ENCODE peak calls at places on chromosomes 16 and 17, in four cellular contexts. Y, E, L and T are unnamed samples.

GRCh38 chr17:38867179-38867994 is 2.5 kb upstream of the LASP1 start:
- DNase-seq in Y (no peak), E (no peak), L (peak; percentile 77), T (no peak)

GRCh38 chr17:50618941-50619340 is 15.7 kb upstream of the ABCC3 start:
- DNase-seq in Y (no peak), E (no peak), L (no peak), T (no peak)

GRCh38 chr17:79844869-79845600 is 5.8 kb upstream of the CBX4 start:
- DNase-seq in Y (no peak), E (no peak), L (peak; percentile 74), T (peak; percentile 85)

GRCh38 chr17:48374650-48375230 is 55.3 kb downstream of the SKAP1 start:
- DNase-seq in Y (no peak), E (peak; percentile 63), L (peak; percentile 49), T (peak; percentile 72)

GRCh38 chr17:62727916-62728672 is 80.0 kb downstream of the MARCHF10 start:
- DNase-seq in Y (no peak), E (no peak), L (no peak), T (no peak)

GRCh38 chr17:6286239-6286638 is 148.7 kb downstream of the AIPL1 start:
- DNase-seq in Y (no peak), E (peak; percentile 40), L (peak; percentile 4), T (peak; percentile 34)

GRCh38 chr17:75260679-75261335 is 599 bp downstream of the GGA3 start:
- DNase-seq in Y (no peak), E (no peak), L (no peak), T (no peak)

GRCh38 chr17:36183001-36183810 is 6.8 kb upstream of the TBC1D3B start:
- DNase-seq in Y (no peak), E (peak; percentile 39), L (peak; percentile 37), T (peak; percentile 33)

GRCh38 chr16:1654505-1655268 is 23.4 kb upstream of the JPT2 start:
- DNase-seq in Y (no peak), E (no peak), L (no peak), T (no peak)

GRCh38 chr16:67943619-67944503 is at the start of gene LCAT:
- DNase-seq in Y (no peak), E (no peak), L (peak; percentile 78), T (peak; percentile 66)

GRCh38 chr17:52048503-52048902 is 110.0 kb downstream of the CA10 start:
- DNase-seq in Y (no peak), E (no peak), L (no peak), T (no peak)

GRCh38 chr17:44971776-44972483 is 3.8 kb upstream of the C1QL1 start:
- DNase-seq in Y (no peak), E (no peak), L (no peak), T (no peak)

GRCh38 chr16:23466162-23466885 is 13.3 kb upstream of the COG7 start:
- DNase-seq in Y (peak; percentile 87), E (no peak), L (no peak), T (no peak)

GRCh38 chr16:51542856-51543510 is 391.9 kb upstream of the SALL1 start:
- DNase-seq in Y (no peak), E (no peak), L (no peak), T (no peak)

GRCh38 chr16:84548971-84549844 is 44.7 kb upstream of the MEAK7 start:
- DNase-seq in Y (no peak), E (no peak), L (no peak), T (no peak)

GRCh38 chr17:5817475-5818395 is 233.4 kb upstream of the NLRP1 start:
- DNase-seq in Y (no peak), E (no peak), L (no peak), T (no peak)

GRCh38 chr17:767076-767475 is 15.0 kb downstream of the GLOD4 start:
- DNase-seq in Y (no peak), E (no peak), L (no peak), T (no peak)

GRCh38 chr17:35666967-35667552 is 64.4 kb upstream of the RASL10B start:
- DNase-seq in Y (no peak), E (no peak), L (peak; percentile 3), T (no peak)

GRCh38 chr17:79082311-79083190 is 7.9 kb downstream of the ENGASE start:
- DNase-seq in Y (no peak), E (peak; percentile 22), L (peak; percentile 27), T (peak; percentile 84)

GRCh38 chr17:44887016-44887415 is 12.2 kb downstream of the EFTUD2 start:
- DNase-seq in Y (no peak), E (no peak), L (no peak), T (no peak)

GRCh38 chr17:50346313-50347086 is 574 bp downstream of the XYLT2 start:
- DNase-seq in Y (no peak), E (no peak), L (no peak), T (peak; percentile 63)

GRCh38 chr17:17506893-17507464 is 10.8 kb upstream of the RASD1 start:
- DNase-seq in Y (no peak), E (no peak), L (no peak), T (no peak)

GRCh38 chr17:37816951-37817350 is 72.1 kb upstream of the HNF1B start:
- DNase-seq in Y (no peak), E (no peak), L (no peak), T (no peak)

GRCh38 chr16:7350801-7351200 is 18.2 kb downstream of the RBFOX1 start:
- DNase-seq in Y (no peak), E (no peak), L (no peak), T (no peak)

GRCh38 chr17:19388791-19389190 is 1.8 kb upstream of the MFAP4 start:
- DNase-seq in Y (no peak), E (no peak), L (no peak), T (no peak)

GRCh38 chr17:4272213-4272975 is 8.6 kb upstream of the ANKFY1 start:
- DNase-seq in Y (no peak), E (no peak), L (no peak), T (no peak)

GRCh38 chr16:87802670-87803069 is 36.9 kb upstream of the KLHDC4 start:
- DNase-seq in Y (no peak), E (no peak), L (no peak), T (no peak)

GRCh38 chr16:79612207-79612606 is 11.7 kb upstream of the MAF start:
- DNase-seq in Y (no peak), E (no peak), L (no peak), T (no peak)

DNA sequence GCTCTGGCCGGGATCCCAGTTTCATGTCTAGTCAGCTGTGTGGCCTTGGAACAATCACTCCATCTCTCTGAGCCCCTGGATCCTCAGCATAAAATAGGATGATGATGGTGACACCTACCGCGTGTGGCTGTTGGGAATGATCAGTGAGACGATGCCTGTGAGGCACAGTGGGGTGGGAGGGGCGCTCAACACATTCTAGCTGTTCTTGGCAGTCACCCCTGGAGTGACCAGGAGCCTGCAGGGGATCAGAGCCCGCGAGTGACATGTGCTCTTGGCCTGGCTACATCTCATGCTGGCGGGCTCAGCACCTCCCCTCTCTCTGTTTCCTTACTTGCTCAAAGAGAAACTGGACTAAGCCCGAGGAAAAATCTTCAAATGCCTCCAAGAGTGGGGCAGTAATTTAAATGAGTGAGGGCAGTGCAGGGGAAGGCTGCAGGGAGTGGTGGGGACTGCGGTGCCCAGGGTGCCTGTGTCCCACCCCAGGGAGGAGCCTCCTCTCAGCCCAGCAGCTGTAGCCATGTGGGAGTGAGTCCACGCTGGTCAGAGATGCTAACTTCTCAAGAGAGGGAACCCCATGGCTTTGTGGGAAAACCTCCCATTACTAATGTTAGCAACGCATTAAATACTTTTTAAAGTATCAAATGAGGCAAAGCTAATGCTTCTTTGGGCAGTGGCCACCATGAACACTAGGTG is 23.1 kb upstream of the DOK4 start:
- DNase-seq in Y (no peak), E (no peak), L (no peak), T (no peak)
- TF ChIP-seq TCF7L2 in Y (no peak), E (no peak), L (no peak), T (no peak)

DNA sequence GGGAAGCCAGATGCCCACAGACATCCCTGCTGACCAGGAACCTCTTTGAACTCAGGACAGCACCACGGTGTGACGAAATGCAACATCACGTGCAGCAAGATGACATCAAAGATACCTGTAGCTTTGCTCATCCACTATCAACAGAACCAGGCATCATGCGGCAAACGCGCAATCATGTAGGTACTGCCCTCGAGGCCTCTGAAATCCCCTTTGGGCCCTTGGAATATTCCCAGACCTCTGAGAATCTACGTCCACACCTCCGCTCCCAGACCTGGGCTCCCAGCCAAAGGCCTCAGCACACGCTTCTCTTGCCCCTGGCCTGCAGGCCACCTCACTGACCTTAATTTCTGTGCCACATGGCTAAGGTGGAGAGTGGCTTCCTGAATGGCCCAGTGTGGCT is 7.3 kb downstream of the CX3CL1 start:
- DNase-seq in Y (no peak), E (no peak), L (no peak), T (no peak)
- TF ChIP-seq TCF7L2 in Y (peak; percentile 48), E (no peak), L (no peak), T (no peak)

GRCh38 chr16:50308237-50308965 is 42.0 kb downstream of the ADCY7 start:
- DNase-seq in Y (no peak), E (no peak), L (no peak), T (no peak)

GRCh38 chr16:50304467-50305440 is 38.4 kb downstream of the ADCY7 start:
- DNase-seq in Y (no peak), E (no peak), L (no peak), T (no peak)

GRCh38 chr16:50305441-50306061 is 39.2 kb downstream of the ADCY7 start:
- DNase-seq in Y (no peak), E (no peak), L (no peak), T (no peak)

GRCh38 chr16:50303605-50304466 is 37.5 kb downstream of the ADCY7 start:
- DNase-seq in Y (no peak), E (no peak), L (peak; percentile 80), T (no peak)

GRCh38 chr16:50306287-50306686 is 39.9 kb downstream of the ADCY7 start:
- DNase-seq in Y (no peak), E (no peak), L (no peak), T (no peak)
- TF ChIP-seq TCF7L2 in Y (no peak), E (no peak), L (no peak), T (no peak)

GRCh38 chr17:34166394-34166793 is 88.7 kb upstream of the CCL2 start:
- DNase-seq in Y (no peak), E (no peak), L (no peak), T (no peak)
- TF ChIP-seq TCF7L2 in Y (no peak), E (no peak), L (no peak), T (no peak)

DNA sequence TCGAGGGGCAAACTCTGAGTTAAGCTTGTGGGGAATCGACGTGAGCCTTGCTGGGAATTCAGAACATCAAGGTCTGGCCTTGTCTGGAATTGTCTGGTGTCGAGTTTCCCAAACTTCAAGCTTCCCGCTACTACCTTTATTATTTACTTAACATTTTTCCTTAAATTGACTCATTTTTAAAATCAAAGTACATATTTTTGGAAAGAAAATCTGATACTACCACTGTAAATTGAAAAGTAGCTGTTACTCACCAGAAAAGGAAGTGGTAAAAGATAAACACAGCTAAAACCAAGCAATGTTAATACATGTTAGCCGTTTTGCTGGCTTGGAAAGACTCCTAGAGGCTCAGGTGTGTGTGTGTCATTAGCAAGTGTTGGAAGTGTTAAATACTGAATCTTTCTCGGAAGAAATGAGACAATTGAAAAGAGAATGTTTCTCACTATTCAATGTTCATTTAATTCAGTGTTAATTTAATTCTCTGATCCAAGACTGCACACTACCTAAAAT is 5.4 kb upstream of the IRX3 start:
- DNase-seq in Y (no peak), E (no peak), L (no peak), T (no peak)
- TF ChIP-seq TCF7L2 in Y (no peak), E (no peak), L (no peak), T (no peak)

GRCh38 chr16:22217890-22218730 is 12.0 kb downstream of the EEF2K start:
- DNase-seq in Y (no peak), E (no peak), L (no peak), T (peak; percentile 73)
- TF ChIP-seq TCF7L2 in Y (no peak), E (no peak), L (no peak), T (no peak)

GRCh38 chr16:81873221-81873620 is 94.1 kb downstream of the PLCG2 start:
- DNase-seq in Y (no peak), E (no peak), L (no peak), T (no peak)
- TF ChIP-seq TCF7L2 in Y (no peak), E (no peak), L (no peak), T (no peak)